ENCODE peak calls at places on chromosomes 1 and 21, in seven cellular contexts. K, F, G, W, Z, P and Y are unnamed samples.

GRCh38 chr21:45004481-45005263 is 64.8 kb downstream of the SLX9 start:
- DNase-seq in K (no peak), Z (no peak), W (peak; percentile 32), P (no peak), G (peak; percentile 47), F (no peak), Y (no peak)

GRCh38 chr1:10424034-10424433 is 6.2 kb upstream of the CENPS start:
- DNase-seq in F (no peak), P (peak; percentile 84), W (no peak), Z (no peak), K (no peak), G (peak; percentile 28), Y (no peak)

GRCh38 chr1:41802532-41803501 is 115.9 kb downstream of the HIVEP3 start:
- DNase-seq in P (peak; percentile 22), W (peak; percentile 31), K (peak; percentile 91), Z (no peak), F (no peak), G (no peak), Y (peak; percentile 41)

GRCh38 chr1:2492091-2492490 is 16.0 kb downstream of the PLCH2 start:
- DNase-seq in G (no peak), K (peak; percentile 38), Z (no peak), F (no peak), W (no peak), P (no peak), Y (peak; percentile 62)

GRCh38 chr21:15437873-15438272 is 291.9 kb upstream of the USP25 start:
- DNase-seq in K (no peak), F (peak; percentile 11), Z (no peak), W (peak; percentile 8), G (no peak), P (peak; percentile 32), Y (no peak)

GRCh38 chr1:83883979-83884378 is 115.0 kb downstream of the TTLL7 start:
- DNase-seq in W (peak; percentile 25), G (no peak), K (no peak), Z (no peak), F (no peak), P (peak; percentile 4), Y (no peak)

GRCh38 chr1:17861685-17862084 is 106.6 kb downstream of the ACTL8 start:
- DNase-seq in K (no peak), F (peak; percentile 28), P (no peak), Z (peak; percentile 42), W (no peak), G (no peak), Y (no peak)

GRCh38 chr1:115073298-115074087 is 15.8 kb downstream of the TSPAN2 start:
- DNase-seq in P (no peak), Z (no peak), K (no peak), G (no peak), F (no peak), W (no peak), Y (no peak)

GRCh38 chr1:9835758-9836631 is 12.2 kb upstream of the CLSTN1 start:
- DNase-seq in W (peak; percentile 91), K (no peak), F (peak; percentile 80), P (no peak), Z (peak; percentile 83), G (peak; percentile 57), Y (no peak)

GRCh38 chr21:44428281-44428942 is 26.9 kb upstream of the LRRC3 start:
- DNase-seq in Z (no peak), P (peak; percentile 38), G (no peak), F (peak; percentile 82), W (peak; percentile 93), K (peak; percentile 82), Y (peak; percentile 86)

GRCh38 chr1:3831689-3832088 is 25.3 kb downstream of the CEP104 start:
- DNase-seq in K (no peak), P (peak; percentile 71), W (no peak), G (no peak), Z (no peak), F (no peak), Y (no peak)

GRCh38 chr1:54937469-54937868 is 43.0 kb upstream of the TMEM61 start:
- DNase-seq in G (no peak), F (peak; percentile 25), K (no peak), W (peak; percentile 48), P (peak; percentile 38), Z (peak; percentile 14), Y (no peak)

GRCh38 chr1:15954316-15954715 is 21.6 kb downstream of the ZBTB17 start:
- DNase-seq in G (no peak), K (no peak), F (no peak), W (no peak), P (no peak), Z (no peak), Y (no peak)
- H3K4me2 ChIP-seq in G (no peak overlapping the region), K (no peak overlapping the region), F (no peak overlapping the region), W (no peak overlapping the region), P (peak overlapping the region; percentile 86), Z (no peak overlapping the region), Y (no peak overlapping the region)

GRCh38 chr1:160122978-160123495 is 7.5 kb downstream of the ATP1A2 start:
- DNase-seq in G (no peak), F (no peak), K (no peak), Z (no peak), W (no peak), P (no peak), Y (no peak)

GRCh38 chr1:160123726-160124125 is 8.2 kb downstream of the ATP1A2 start:
- DNase-seq in G (no peak), P (no peak), Z (no peak), K (no peak), F (no peak), W (no peak), Y (no peak)

GRCh38 chr1:160125761-160126160 is 10.2 kb downstream of the ATP1A2 start:
- DNase-seq in K (no peak), G (no peak), F (no peak), Z (no peak), W (peak; percentile 89), P (peak; percentile 76), Y (no peak)

GRCh38 chr1:160127381-160127780 is 11.8 kb downstream of the ATP1A2 start:
- DNase-seq in Z (no peak), K (no peak), P (no peak), W (no peak), F (no peak), G (no peak), Y (no peak)

GRCh38 chr1:160124709-160125478 is 9.3 kb downstream of the ATP1A2 start:
- DNase-seq in K (no peak), W (peak; percentile 98), P (peak; percentile 90), Z (no peak), G (peak; percentile 71), F (no peak), Y (no peak)
- TF ChIP-seq EZH2phosphoT487 in K (no peak), W (no peak), P (no peak), Z (no peak), G (no peak), F (no peak), Y (no peak)

GRCh38 chr1:182261655-182262054 is 129.9 kb downstream of the GLUL start:
- DNase-seq in Z (no peak), G (no peak), K (peak; percentile 84), P (no peak), F (no peak), W (no peak), Y (no peak)

GRCh38 chr1:182264187-182264586 is 127.4 kb downstream of the GLUL start:
- DNase-seq in W (no peak), K (no peak), Z (no peak), G (no peak), P (no peak), F (no peak), Y (no peak)

GRCh38 chr1:182260516-182260915 is 131.1 kb downstream of the GLUL start:
- DNase-seq in Z (no peak), G (no peak), F (no peak), K (no peak), W (no peak), P (no peak), Y (no peak)

GRCh38 chr1:182263706-182264105 is 127.9 kb downstream of the GLUL start:
- DNase-seq in W (peak; percentile 56), P (no peak), K (no peak), G (no peak), F (no peak), Z (no peak), Y (no peak)

GRCh38 chr1:182262425-182262824 is 129.2 kb downstream of the GLUL start:
- DNase-seq in G (no peak), Z (no peak), W (no peak), P (no peak), F (no peak), K (no peak), Y (no peak)
- H3K4me2 ChIP-seq in G (no peak overlapping the region), Z (no peak overlapping the region), W (no peak overlapping the region), P (no peak overlapping the region), F (no peak overlapping the region), K (no peak overlapping the region), Y (no peak overlapping the region)

GRCh38 chr1:85576256-85576641 is 4.3 kb upstream of the CCN1 start:
- DNase-seq in F (no peak), K (no peak), G (no peak), W (peak; percentile 5), P (no peak), Z (no peak), Y (no peak)
- TF ChIP-seq EZH2phosphoT487 in F (no peak), K (no peak), G (no peak), W (no peak), P (no peak), Z (no peak), Y (no peak)

GRCh38 chr1:62062087-62062486 is 132.6 kb upstream of the L1TD1 start:
- DNase-seq in P (no peak), F (no peak), W (no peak), K (no peak), Z (no peak), G (no peak), Y (no peak)
- H3K4me2 ChIP-seq in P (no peak overlapping the region), F (no peak overlapping the region), W (no peak overlapping the region), K (no peak overlapping the region), Z (no peak overlapping the region), G (no peak overlapping the region), Y (no peak overlapping the region)